ENCODE peak calls at places on chromosomes 11 and 22, in four cellular contexts. A, X, E and V are unnamed samples.

GRCh38 chr11:130214861-130215530 is 55.4 kb downstream of the ST14 start:
- DNase-seq in A (no peak), X (no peak), E (no peak), V (no peak)

GRCh38 chr11:4018641-4019040 is 76.0 kb upstream of the RRM1 start:
- DNase-seq in A (no peak), X (no peak), E (no peak), V (peak)

GRCh38 chr11:46731545-46731944 is 12.5 kb downstream of the F2 start:
- DNase-seq in A (no peak), X (no peak), E (no peak), V (no peak)

GRCh38 chr11:32108576-32108975 is 17.7 kb downstream of the RCN1 start:
- DNase-seq in A (no peak), X (no peak), E (no peak), V (no peak)

GRCh38 chr22:49301398-49302149 is 526.1 kb downstream of the BRD1 start:
- DNase-seq in A (no peak), X (no peak), E (no peak), V (no peak)

GRCh38 chr11:120063686-120064340 is 74.1 kb downstream of the TRIM29 start:
- DNase-seq in A (no peak), X (no peak), E (no peak), V (no peak)

GRCh38 chr11:62708423-62709261 is 1.2 kb downstream of the GNG3 start:
- DNase-seq in A (no peak), X (no peak), E (no peak), V (no peak)

GRCh38 chr22:49096476-49096875 is 731.2 kb downstream of the BRD1 start:
- DNase-seq in A (no peak), X (no peak), E (no peak), V (no peak)

GRCh38 chr11:62372871-62373270 is 35.6 kb downstream of the ASRGL1 start:
- DNase-seq in A (no peak), X (no peak), E (no peak), V (no peak)

GRCh38 chr11:3178349-3178748 is 13.2 kb upstream of the OSBPL5 start:
- DNase-seq in A (no peak), X (no peak), E (no peak), V (peak)

GRCh38 chr22:41350087-41350486 is 31.7 kb upstream of the TEF start:
- DNase-seq in A (no peak), X (no peak), E (no peak), V (no peak)

GRCh38 chr11:111581341-111581740 is 20.9 kb upstream of the SIK2 start:
- DNase-seq in A (no peak), X (no peak), E (no peak), V (no peak)

GRCh38 chr11:75201771-75202170 is 38.8 kb upstream of the TPBGL start:
- DNase-seq in A (no peak), X (no peak), E (no peak), V (no peak)

GRCh38 chr11:111483431-111483830 is 28.8 kb downstream of the BTG4 start:
- DNase-seq in A (no peak), X (no peak), E (no peak), V (no peak)

GRCh38 chr11:78690588-78690987 is 115.9 kb upstream of the NARS2 start:
- DNase-seq in A (no peak), X (no peak), E (peak), V (peak)

GRCh38 chr11:45662096-45662664 is 3.2 kb downstream of the CHST1 start:
- DNase-seq in A (no peak), X (no peak), E (no peak), V (no peak)

GRCh38 chr11:27255447-27255828 is 107.6 kb downstream of the CCDC34 start:
- DNase-seq in A (no peak), X (no peak), E (no peak), V (peak)

GRCh38 chr11:68375337-68375736 is 62.9 kb downstream of the LRP5 start:
- DNase-seq in A (no peak), X (no peak), E (no peak), V (no peak)

GRCh38 chr11:132981146-132981956 is 551.0 kb downstream of the OPCML start:
- DNase-seq in A (no peak), X (no peak), E (no peak), V (peak)

GRCh38 chr11:119048644-119049043 is 8.4 kb downstream of the HYOU1 start:
- DNase-seq in A (no peak), X (no peak), E (no peak), V (no peak)

GRCh38 chr11:7632211-7632610 is 41.1 kb downstream of the CYB5R2 start:
- DNase-seq in A (no peak), X (no peak), E (no peak), V (no peak)

GRCh38 chr11:120516461-120517389 is 5.2 kb downstream of the GRIK4 start:
- DNase-seq in A (no peak), X (peak), E (no peak), V (no peak)

GRCh38 chr11:63534895-63535461 is 1.6 kb upstream of the PLAAT4 start:
- DNase-seq in A (no peak), X (no peak), E (no peak), V (no peak)

GRCh38 chr11:104451193-104451592 is 287.2 kb upstream of the PDGFD start:
- DNase-seq in A (no peak), X (no peak), E (no peak), V (no peak)

GRCh38 chr11:19060629-19061028 is at the start of gene MRGPRX2:
- DNase-seq in A (peak), X (no peak), E (no peak), V (no peak)

GRCh38 chr11:123377355-123377754 is 52.7 kb upstream of the GRAMD1B start:
- DNase-seq in A (no peak), X (no peak), E (no peak), V (no peak)

GRCh38 chr22:35464399-35464798 is 64.5 kb downstream of the MCM5 start:
- DNase-seq in A (no peak), X (no peak), E (no peak), V (no peak)

GRCh38 chr11:5689551-5689983 is at the start of gene TRIM22:
- DNase-seq in A (peak), X (peak), E (no peak), V (peak)

GRCh38 chr22:47568700-47569099 is 806.2 kb downstream of the TBC1D22A start:
- DNase-seq in A (no peak), X (no peak), E (no peak), V (no peak)

GRCh38 chr11:20599424-20600346 is at the start of gene SLC6A5:
- DNase-seq in A (peak), X (peak), E (peak), V (no peak)

GRCh38 chr11:20597137-20597923 is 2.1 kb upstream of the SLC6A5 start:
- DNase-seq in A (no peak), X (peak), E (no peak), V (no peak)

GRCh38 chr11:20596629-20597129 is 2.7 kb upstream of the SLC6A5 start:
- DNase-seq in A (no peak), X (peak), E (no peak), V (no peak)

GRCh38 chr11:20597924-20598484 is 1.4 kb upstream of the SLC6A5 start:
- DNase-seq in A (no peak), X (peak), E (no peak), V (no peak)

DNA sequence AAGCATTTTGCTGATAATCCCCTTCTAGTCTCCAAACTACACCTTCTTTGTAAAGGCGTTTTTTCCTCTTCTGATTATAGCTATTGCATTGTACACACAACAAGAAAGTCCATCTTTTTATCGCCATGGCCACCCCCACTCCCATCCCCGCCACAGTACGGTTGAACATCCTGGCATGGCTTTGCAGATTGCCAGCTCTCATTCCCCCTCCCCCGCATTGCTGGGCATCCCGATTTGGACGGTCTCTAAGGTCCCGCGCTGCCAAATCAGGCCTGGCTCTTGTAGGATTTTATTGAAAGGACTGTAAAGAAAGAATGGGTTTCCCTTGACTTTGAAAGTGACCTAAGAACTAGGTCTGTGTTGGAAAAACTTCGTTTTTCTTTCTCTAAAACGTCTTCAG is 921 bp upstream of the SLC6A5 start:
- DNase-seq in A (no peak), X (peak), E (no peak), V (no peak)
- TF ChIP-seq EZH2 in A (no peak), X (no peak), E (no peak), V (no peak)

GRCh38 chr22:26393929-26394328 is 35.1 kb upstream of the ASPHD2 start:
- DNase-seq in A (no peak), X (no peak), E (no peak), V (no peak)

GRCh38 chr22:26389125-26389524 is 39.9 kb upstream of the ASPHD2 start:
- DNase-seq in A (no peak), X (no peak), E (no peak), V (no peak)

GRCh38 chr22:26394787-26395186 is 34.3 kb upstream of the ASPHD2 start:
- DNase-seq in A (peak), X (peak), E (no peak), V (no peak)

GRCh38 chr22:26395926-26396325 is 33.1 kb upstream of the ASPHD2 start:
- DNase-seq in A (no peak), X (peak), E (no peak), V (no peak)

GRCh38 chr22:26391623-26392022 is 37.4 kb upstream of the ASPHD2 start:
- DNase-seq in A (no peak), X (peak), E (no peak), V (no peak)
- TF ChIP-seq EZH2 in A (no peak), X (no peak), E (no peak), V (no peak)

DNA sequence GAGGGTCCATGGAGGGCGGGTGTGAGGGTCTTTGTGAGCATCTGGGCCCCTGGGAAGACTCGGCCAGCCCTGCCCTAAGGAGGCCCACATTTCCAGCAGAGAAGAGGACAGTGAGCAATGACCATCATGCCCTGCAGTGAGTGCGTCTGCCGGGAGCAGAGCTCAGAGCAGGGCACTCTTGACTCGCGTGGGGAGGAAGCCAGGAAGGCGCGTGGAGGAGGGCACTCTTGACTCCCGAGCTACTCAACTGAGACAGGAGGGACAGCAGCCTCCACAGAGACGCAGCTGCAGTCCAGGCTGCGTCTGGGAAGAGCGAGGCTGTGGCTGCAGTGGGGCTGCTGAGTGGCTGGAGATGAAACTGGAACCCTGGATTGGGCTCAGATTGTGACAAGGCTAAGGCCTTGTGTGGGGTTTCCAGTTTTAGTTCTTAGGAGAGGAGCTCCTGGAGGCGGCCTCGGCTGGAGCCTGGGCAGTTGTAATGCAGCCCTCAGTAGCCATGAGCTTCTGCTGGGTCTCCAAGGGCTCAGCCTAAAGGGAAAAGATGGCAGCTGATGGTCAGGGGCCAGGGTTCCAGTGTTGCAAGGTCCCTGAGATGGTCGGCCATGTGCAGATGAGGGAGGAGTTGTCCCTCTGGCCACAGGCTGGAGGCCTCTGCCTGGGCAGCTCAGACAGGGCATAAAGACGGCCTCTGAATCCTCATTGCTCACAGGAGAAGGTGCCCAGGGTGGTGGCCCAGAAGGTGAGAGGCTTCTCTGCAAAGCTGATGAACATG is 264.7 kb upstream of the B3GAT1 start:
- DNase-seq in A (no peak), X (no peak), E (no peak), V (no peak)
- TF ChIP-seq EZH2 in A (no peak), X (no peak), E (no peak), V (no peak)

DNA sequence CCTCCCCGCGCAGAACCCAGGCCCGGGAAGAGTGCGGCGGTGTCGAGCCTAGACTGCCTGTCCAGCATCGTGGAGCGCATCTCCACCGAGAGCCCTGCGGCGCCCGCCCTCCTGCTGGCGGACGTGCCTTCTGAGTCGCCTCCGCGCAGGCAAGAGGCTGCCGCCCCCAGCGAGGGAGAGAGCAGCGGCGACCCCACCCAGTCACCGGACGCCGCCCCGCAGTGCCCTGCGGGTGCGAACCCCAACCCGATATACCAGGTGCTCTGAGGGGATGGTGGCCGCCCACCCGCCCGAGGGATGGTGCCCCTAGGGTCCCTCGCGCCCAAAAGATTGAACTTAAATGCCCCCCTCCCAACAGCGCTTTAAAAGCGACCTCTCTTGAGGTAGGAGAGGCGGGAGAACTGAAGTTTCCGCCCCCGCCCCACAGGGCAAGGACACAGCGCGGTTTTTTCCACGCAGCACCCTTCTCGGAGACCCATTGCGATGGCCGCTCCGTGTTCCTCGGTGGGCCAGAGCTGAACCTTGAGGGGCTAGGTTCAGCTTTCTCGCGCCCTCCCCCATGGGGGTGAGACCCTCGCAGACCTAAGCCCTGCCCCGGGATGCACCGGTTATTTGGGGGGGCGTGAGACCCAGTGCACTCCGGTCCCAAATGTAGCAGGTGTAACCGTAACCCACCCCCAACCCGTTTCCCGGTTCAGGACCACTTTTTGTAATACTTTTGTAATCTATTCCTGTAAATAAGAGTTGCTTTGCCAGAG is 2.0 kb downstream of the MYOD1 start:
- DNase-seq in A (no peak), X (peak), E (no peak), V (no peak)
- TF ChIP-seq EZH2 in A (peak), X (peak), E (no peak), V (peak)

GRCh38 chr11:71425409-71425808 is 22.8 kb downstream of the DHCR7 start:
- DNase-seq in A (no peak), X (peak), E (peak), V (no peak)

GRCh38 chr11:71423181-71423790 is 24.9 kb downstream of the DHCR7 start:
- DNase-seq in A (no peak), X (no peak), E (peak), V (no peak)

GRCh38 chr11:71428861-71429435 is 19.2 kb downstream of the DHCR7 start:
- DNase-seq in A (no peak), X (no peak), E (no peak), V (no peak)

GRCh38 chr11:71425851-71426250 is 22.3 kb downstream of the DHCR7 start:
- DNase-seq in A (no peak), X (no peak), E (peak), V (no peak)

DNA sequence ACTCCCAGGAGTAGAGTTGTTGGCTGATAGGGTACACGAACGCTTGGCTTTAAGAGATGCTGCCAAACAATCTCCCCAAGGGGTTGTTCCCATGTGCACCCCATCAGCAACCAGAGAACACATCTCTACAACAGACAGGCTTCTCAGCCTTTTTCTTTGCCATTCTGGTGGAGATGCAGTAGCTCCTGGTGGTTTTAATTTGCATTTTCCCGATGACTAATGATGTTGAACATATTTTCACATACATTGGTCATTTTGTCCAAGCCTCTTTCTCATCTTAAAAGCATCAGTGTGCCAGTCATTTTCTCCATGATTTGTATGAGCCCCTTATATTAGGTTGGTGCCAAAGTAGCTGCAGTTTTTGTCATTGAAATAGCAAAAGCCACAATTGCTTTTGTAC is 21.8 kb downstream of the DHCR7 start:
- DNase-seq in A (no peak), X (no peak), E (peak), V (no peak)
- TF ChIP-seq EZH2 in A (no peak), X (no peak), E (no peak), V (no peak)

GRCh38 chr22:43811777-43812148 is 342 bp downstream of the EFCAB6 start:
- DNase-seq in A (no peak), X (no peak), E (peak), V (peak)

GRCh38 chr22:43814264-43814663 is 2.2 kb upstream of the EFCAB6 start:
- DNase-seq in A (no peak), X (no peak), E (no peak), V (no peak)

GRCh38 chr22:43812149-43812842 is at the start of gene EFCAB6:
- DNase-seq in A (peak), X (peak), E (peak), V (peak)

GRCh38 chr22:43817402-43817801 is 5.3 kb upstream of the EFCAB6 start:
- DNase-seq in A (no peak), X (no peak), E (no peak), V (no peak)

DNA sequence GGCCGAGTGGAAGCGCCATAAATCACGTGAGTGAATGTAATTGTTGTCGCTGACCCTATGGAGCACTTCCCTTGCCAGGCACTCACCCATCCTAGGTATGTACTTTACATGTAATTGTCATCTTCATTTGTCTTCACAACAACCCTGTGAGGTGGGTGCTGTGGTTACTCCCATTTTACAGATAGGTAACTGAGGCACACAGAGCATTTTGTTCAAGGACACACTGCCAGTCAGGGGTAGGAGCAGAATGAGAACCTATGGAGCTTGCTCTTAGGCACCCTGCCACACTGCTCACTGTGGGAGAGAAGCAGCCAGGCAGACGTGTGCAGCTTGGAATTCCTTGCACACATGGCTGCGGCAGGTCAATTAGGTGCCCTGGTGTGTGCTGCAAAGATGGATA is 785 bp upstream of the EFCAB6 start:
- DNase-seq in A (no peak), X (no peak), E (no peak), V (no peak)
- TF ChIP-seq EZH2 in A (no peak), X (no peak), E (no peak), V (no peak)

GRCh38 chr11:109984634-109985289 is 108.4 kb upstream of the ZC3H12C start:
- DNase-seq in A (no peak), X (no peak), E (peak), V (no peak)

GRCh38 chr11:109981028-109981636 is 112.1 kb upstream of the ZC3H12C start:
- DNase-seq in A (no peak), X (no peak), E (no peak), V (no peak)

GRCh38 chr11:109983358-109983757 is 109.8 kb upstream of the ZC3H12C start:
- DNase-seq in A (no peak), X (no peak), E (no peak), V (no peak)

GRCh38 chr11:109986488-109986887 is 106.7 kb upstream of the ZC3H12C start:
- DNase-seq in A (no peak), X (no peak), E (no peak), V (no peak)
- TF ChIP-seq EZH2 in A (no peak), X (no peak), E (no peak), V (no peak)

DNA sequence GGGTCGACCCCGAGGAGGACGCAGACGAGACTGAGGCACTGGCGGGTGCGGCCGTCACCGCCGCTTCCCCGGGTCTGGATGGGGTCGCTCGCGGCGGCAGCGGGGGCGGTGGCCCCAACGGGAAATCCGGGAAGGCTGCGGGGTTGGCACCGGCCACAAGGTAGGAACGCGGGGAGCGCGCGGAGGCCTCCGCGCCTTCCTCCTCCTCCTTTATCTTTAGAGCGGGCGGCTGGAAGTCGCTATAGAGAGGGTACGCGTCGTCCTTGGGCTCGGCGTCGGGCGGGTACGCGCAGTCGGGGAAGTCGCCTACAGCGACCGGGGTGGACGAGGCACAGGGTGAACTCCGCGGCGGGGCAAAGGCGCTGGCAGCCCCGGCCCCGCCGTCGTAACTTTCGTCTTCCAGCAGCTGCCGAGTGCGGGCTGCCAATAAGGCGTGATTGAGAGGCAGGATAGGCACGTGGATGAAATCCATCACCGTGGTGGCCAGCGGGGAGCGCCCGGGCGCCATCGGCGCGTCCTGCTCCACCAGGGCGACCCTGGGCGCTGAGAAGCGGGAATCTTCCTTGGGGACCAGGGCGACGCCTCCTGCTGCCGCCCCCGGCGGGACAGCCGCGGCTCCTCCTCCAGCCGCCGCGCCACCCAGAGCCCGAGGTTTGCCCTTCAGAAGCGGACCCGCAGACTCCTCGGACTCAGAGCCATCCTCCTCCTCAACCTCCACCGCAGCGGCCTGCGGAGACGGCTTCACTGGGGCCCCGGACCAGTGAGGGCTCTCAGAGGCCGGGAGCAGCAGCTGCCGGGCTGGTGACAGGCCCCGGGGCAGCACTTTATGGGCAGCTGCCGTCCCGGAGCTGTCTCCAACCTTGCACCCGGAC is 1.7 kb downstream of the PGR start:
- DNase-seq in A (no peak), X (peak), E (no peak), V (no peak)
- TF ChIP-seq EZH2 in A (peak), X (peak), E (no peak), V (peak)